ENCODE peak calls at places on chromosome 11, in six cellular contexts. One of them, this sample, is unnamed. For H3K4me1, the result is how much of the 10 kb centered on the place peaks cover.

GRCh38 chr11:17439316-17439782 is 37.3 kb downstream of the ABCC8 start:
- DNase-seq in right cardiac atrium: no peak
- DNase-seq in H1: no peak
- DNase-seq in aorta: no peak
- DNase-seq in heart left ventricle: no peak
- DNase-seq in neuronal stem cell: no peak
- DNase-seq in this sample: no peak

GRCh38 chr11:33015621-33016551 is at the start of gene DEPDC7:
- DNase-seq in neuronal stem cell: peak
- DNase-seq in right cardiac atrium: peak
- DNase-seq in H1: peak
- DNase-seq in aorta: peak
- DNase-seq in heart left ventricle: peak
- DNase-seq in this sample: no peak

GRCh38 chr11:24932110-24933000 is 435.5 kb downstream of the LUZP2 start:
- DNase-seq in right cardiac atrium: no peak
- DNase-seq in aorta: no peak
- DNase-seq in neuronal stem cell: no peak
- DNase-seq in H1: no peak
- DNase-seq in heart left ventricle: no peak
- DNase-seq in this sample: no peak

GRCh38 chr11:123302751-123303195 is 107.7 kb upstream of the CLMP start:
- DNase-seq in heart left ventricle: no peak
- DNase-seq in right cardiac atrium: no peak
- DNase-seq in H1: no peak
- DNase-seq in aorta: no peak
- DNase-seq in neuronal stem cell: no peak
- DNase-seq in this sample: no peak

GRCh38 chr11:129320485-129320884 is 55.2 kb upstream of the BARX2 start:
- DNase-seq in aorta: no peak
- DNase-seq in right cardiac atrium: no peak
- DNase-seq in heart left ventricle: no peak
- DNase-seq in neuronal stem cell: no peak
- DNase-seq in H1: no peak
- DNase-seq in this sample: no peak

GRCh38 chr11:3810446-3810845 is 2.1 kb downstream of the PGAP2 start:
- DNase-seq in neuronal stem cell: no peak
- DNase-seq in right cardiac atrium: no peak
- DNase-seq in aorta: peak
- DNase-seq in H1: no peak
- DNase-seq in heart left ventricle: no peak
- DNase-seq in this sample: no peak

GRCh38 chr11:57514538-57515331 is 767 bp downstream of the SLC43A1 start:
- DNase-seq in aorta: peak
- DNase-seq in heart left ventricle: peak
- DNase-seq in right cardiac atrium: peak
- DNase-seq in H1: no peak
- DNase-seq in neuronal stem cell: no peak
- DNase-seq in this sample: no peak

GRCh38 chr11:130571947-130572584 is 123.6 kb downstream of the ADAMTS15 start:
- DNase-seq in neuronal stem cell: no peak
- DNase-seq in heart left ventricle: no peak
- DNase-seq in H1: no peak
- DNase-seq in aorta: no peak
- DNase-seq in right cardiac atrium: no peak
- DNase-seq in this sample: no peak

GRCh38 chr11:61888043-61888442 is 3.3 kb downstream of the FADS3 start:
- DNase-seq in H1: no peak
- DNase-seq in heart left ventricle: peak
- DNase-seq in neuronal stem cell: no peak
- DNase-seq in aorta: peak
- DNase-seq in right cardiac atrium: peak
- DNase-seq in this sample: no peak

GRCh38 chr11:3119141-3119821 is 45.8 kb downstream of the OSBPL5 start:
- DNase-seq in H1: no peak
- DNase-seq in right cardiac atrium: peak
- DNase-seq in heart left ventricle: peak
- DNase-seq in aorta: peak
- DNase-seq in neuronal stem cell: no peak
- DNase-seq in this sample: no peak

GRCh38 chr11:60705895-60706294 is 6.5 kb downstream of the MS4A8 start:
- DNase-seq in right cardiac atrium: no peak
- DNase-seq in aorta: no peak
- DNase-seq in H1: no peak
- DNase-seq in neuronal stem cell: no peak
- DNase-seq in heart left ventricle: no peak
- DNase-seq in this sample: no peak

GRCh38 chr11:17796154-17796553 is 61.6 kb downstream of the KCNC1 start:
- DNase-seq in H1: no peak
- DNase-seq in heart left ventricle: no peak
- DNase-seq in neuronal stem cell: no peak
- DNase-seq in aorta: no peak
- DNase-seq in right cardiac atrium: no peak
- DNase-seq in this sample: no peak

GRCh38 chr11:72982286-72982685 is 159.8 kb downstream of the FCHSD2 start:
- DNase-seq in right cardiac atrium: no peak
- DNase-seq in H1: no peak
- DNase-seq in neuronal stem cell: no peak
- DNase-seq in aorta: no peak
- DNase-seq in heart left ventricle: no peak
- DNase-seq in this sample: no peak

GRCh38 chr11:76560219-76560618 is 110.3 kb downstream of the LRRC32 start:
- DNase-seq in heart left ventricle: no peak
- DNase-seq in neuronal stem cell: no peak
- DNase-seq in H1: no peak
- DNase-seq in right cardiac atrium: no peak
- DNase-seq in aorta: no peak
- DNase-seq in this sample: no peak

GRCh38 chr11:19320764-19321163 is 80.0 kb upstream of the E2F8 start:
- DNase-seq in aorta: no peak
- DNase-seq in heart left ventricle: no peak
- DNase-seq in right cardiac atrium: no peak
- DNase-seq in neuronal stem cell: no peak
- DNase-seq in H1: no peak
- DNase-seq in this sample: no peak

GRCh38 chr11:128476729-128477128 is 110.6 kb downstream of the ETS1 start:
- DNase-seq in heart left ventricle: no peak
- DNase-seq in neuronal stem cell: no peak
- DNase-seq in H1: no peak
- DNase-seq in aorta: no peak
- DNase-seq in right cardiac atrium: no peak
- DNase-seq in this sample: no peak

GRCh38 chr11:34345012-34345804 is 12.6 kb downstream of the ABTB2 start:
- DNase-seq in H1: no peak
- DNase-seq in neuronal stem cell: no peak
- DNase-seq in heart left ventricle: no peak
- DNase-seq in right cardiac atrium: peak
- DNase-seq in aorta: peak
- DNase-seq in this sample: no peak

GRCh38 chr11:86245369-86246292 is 1.1 kb downstream of the EED start:
- DNase-seq in neuronal stem cell: peak
- DNase-seq in heart left ventricle: no peak
- DNase-seq in aorta: no peak
- DNase-seq in H1: no peak
- DNase-seq in right cardiac atrium: no peak
- DNase-seq in this sample: no peak

GRCh38 chr11:10779086-10779485 is 28.0 kb downstream of the CTR9 start:
- DNase-seq in right cardiac atrium: no peak
- DNase-seq in aorta: no peak
- DNase-seq in heart left ventricle: no peak
- DNase-seq in H1: no peak
- DNase-seq in neuronal stem cell: no peak
- DNase-seq in this sample: no peak

GRCh38 chr11:93169950-93170561 is 27.7 kb downstream of the SLC36A4 start:
- DNase-seq in right cardiac atrium: no peak
- DNase-seq in neuronal stem cell: no peak
- DNase-seq in H1: no peak
- DNase-seq in heart left ventricle: no peak
- DNase-seq in aorta: no peak
- DNase-seq in this sample: no peak

GRCh38 chr11:45852018-45852711 is 4.9 kb downstream of the CRY2 start:
- DNase-seq in right cardiac atrium: peak
- DNase-seq in H1: no peak
- DNase-seq in heart left ventricle: no peak
- DNase-seq in neuronal stem cell: no peak
- DNase-seq in aorta: no peak
- DNase-seq in this sample: no peak
- H3K4me1 ChIP-seq in right cardiac atrium: under half
- H3K4me1 ChIP-seq in H1: under half
- H3K4me1 ChIP-seq in heart left ventricle: half or more
- H3K4me1 ChIP-seq in neuronal stem cell: under half
- H3K4me1 ChIP-seq in aorta: under half
- H3K4me1 ChIP-seq in this sample: under half

GRCh38 chr11:126695293-126695692 is 305.3 kb downstream of the KIRREL3 start:
- DNase-seq in neuronal stem cell: no peak
- DNase-seq in heart left ventricle: no peak
- DNase-seq in aorta: no peak
- DNase-seq in H1: no peak
- DNase-seq in right cardiac atrium: no peak
- DNase-seq in this sample: no peak

GRCh38 chr11:126698576-126698975 is 302.0 kb downstream of the KIRREL3 start:
- DNase-seq in H1: no peak
- DNase-seq in right cardiac atrium: no peak
- DNase-seq in aorta: no peak
- DNase-seq in neuronal stem cell: no peak
- DNase-seq in heart left ventricle: no peak
- DNase-seq in this sample: no peak

GRCh38 chr11:126700773-126701554 is 299.6 kb downstream of the KIRREL3 start:
- DNase-seq in H1: no peak
- DNase-seq in heart left ventricle: no peak
- DNase-seq in aorta: no peak
- DNase-seq in neuronal stem cell: no peak
- DNase-seq in right cardiac atrium: no peak
- DNase-seq in this sample: no peak

GRCh38 chr11:126696976-126697375 is 303.6 kb downstream of the KIRREL3 start:
- DNase-seq in neuronal stem cell: no peak
- DNase-seq in right cardiac atrium: no peak
- DNase-seq in H1: no peak
- DNase-seq in heart left ventricle: no peak
- DNase-seq in aorta: no peak
- DNase-seq in this sample: no peak

GRCh38 chr11:126697937-126698336 is 302.6 kb downstream of the KIRREL3 start:
- DNase-seq in aorta: no peak
- DNase-seq in H1: no peak
- DNase-seq in heart left ventricle: no peak
- DNase-seq in neuronal stem cell: no peak
- DNase-seq in right cardiac atrium: no peak
- DNase-seq in this sample: no peak
- H3K27ac ChIP-seq in aorta: no peak
- H3K27ac ChIP-seq in H1: no peak
- H3K27ac ChIP-seq in heart left ventricle: no peak
- H3K27ac ChIP-seq in neuronal stem cell: no peak
- H3K27ac ChIP-seq in right cardiac atrium: no peak
- H3K27ac ChIP-seq in this sample: no peak

DNA sequence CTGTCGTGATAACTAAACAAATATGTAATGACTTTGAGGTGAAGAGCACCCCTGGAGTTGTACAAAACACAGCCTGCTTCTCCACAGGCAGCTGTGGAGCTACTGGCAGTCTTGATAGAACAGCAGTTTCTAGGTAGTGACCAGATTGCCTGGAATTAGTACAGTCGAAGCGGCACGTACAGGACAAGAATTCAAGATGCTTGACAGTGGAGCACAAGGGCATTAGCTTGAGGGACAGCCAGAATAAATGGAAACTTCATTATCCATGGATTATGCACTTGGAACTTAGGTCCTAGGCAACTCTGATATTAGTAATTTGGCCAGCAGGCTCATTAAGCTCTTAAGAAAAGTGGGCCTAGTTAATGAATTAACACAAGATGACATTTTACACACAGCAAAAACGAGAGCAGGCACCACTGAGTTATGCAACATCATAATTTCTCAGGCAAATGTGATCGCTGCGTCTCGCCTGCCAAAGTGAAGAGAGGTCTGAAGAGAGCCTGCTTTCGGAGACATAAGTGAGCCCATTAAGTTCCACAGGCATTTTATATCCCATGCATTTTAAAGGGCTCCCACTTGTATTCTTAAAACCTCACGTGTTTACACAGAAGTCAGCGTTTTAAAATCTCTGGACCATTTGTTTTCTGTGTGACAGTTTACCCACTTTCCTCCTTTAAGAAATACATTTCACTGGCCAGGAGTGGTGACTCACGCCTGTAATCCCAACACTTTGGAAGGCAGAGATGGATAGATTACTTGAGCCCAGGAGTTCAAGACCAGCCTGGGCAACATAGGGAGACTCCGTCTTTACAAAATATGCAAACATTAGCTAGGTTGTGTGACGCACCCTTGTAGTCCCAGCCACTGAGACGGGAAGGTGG is 66.2 kb downstream of the COMMD9 start:
- DNase-seq in H1: no peak
- DNase-seq in aorta: no peak
- DNase-seq in heart left ventricle: no peak
- DNase-seq in right cardiac atrium: no peak
- DNase-seq in neuronal stem cell: no peak
- DNase-seq in this sample: no peak
- H3K4me1 ChIP-seq in H1: under half
- H3K4me1 ChIP-seq in aorta: under half
- H3K4me1 ChIP-seq in heart left ventricle: under half
- H3K4me1 ChIP-seq in right cardiac atrium: under half
- H3K4me1 ChIP-seq in neuronal stem cell: under half
- H3K4me1 ChIP-seq in this sample: under half

GRCh38 chr11:8722156-8722555 is 39.6 kb downstream of the RPL27A start:
- DNase-seq in neuronal stem cell: no peak
- DNase-seq in aorta: no peak
- DNase-seq in H1: no peak
- DNase-seq in heart left ventricle: no peak
- DNase-seq in right cardiac atrium: no peak
- DNase-seq in this sample: no peak

GRCh38 chr11:8721740-8722139 is 39.1 kb downstream of the RPL27A start:
- DNase-seq in right cardiac atrium: no peak
- DNase-seq in heart left ventricle: no peak
- DNase-seq in H1: no peak
- DNase-seq in neuronal stem cell: no peak
- DNase-seq in aorta: no peak
- DNase-seq in this sample: no peak

GRCh38 chr11:8720868-8721739 is 38.5 kb downstream of the RPL27A start:
- DNase-seq in H1: no peak
- DNase-seq in neuronal stem cell: no peak
- DNase-seq in aorta: no peak
- DNase-seq in right cardiac atrium: no peak
- DNase-seq in heart left ventricle: no peak
- DNase-seq in this sample: no peak

GRCh38 chr11:8720376-8720775 is 37.8 kb downstream of the RPL27A start:
- DNase-seq in aorta: no peak
- DNase-seq in neuronal stem cell: no peak
- DNase-seq in right cardiac atrium: no peak
- DNase-seq in H1: no peak
- DNase-seq in heart left ventricle: no peak
- DNase-seq in this sample: no peak

DNA sequence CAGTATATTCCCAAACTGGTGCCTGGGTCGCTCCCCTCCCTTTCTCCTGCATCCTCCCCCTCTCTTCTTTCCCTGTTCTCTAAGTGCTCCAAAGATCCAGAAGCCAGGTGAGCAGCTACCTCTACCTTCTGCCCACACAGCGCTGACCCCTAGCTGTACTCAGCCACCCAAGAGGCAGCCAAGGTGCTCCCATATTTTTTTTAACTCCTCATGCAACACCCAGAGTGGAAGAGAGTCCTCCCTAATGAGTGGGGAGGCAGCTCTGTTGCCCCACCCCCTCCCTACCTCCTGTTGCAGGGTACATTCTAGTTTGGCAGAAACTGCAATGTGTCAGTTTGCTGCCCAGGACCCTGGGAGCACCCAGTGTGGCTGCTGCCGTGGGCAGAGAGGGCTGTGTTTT is 40.2 kb downstream of the RPL27A start:
- DNase-seq in heart left ventricle: no peak
- DNase-seq in H1: no peak
- DNase-seq in neuronal stem cell: no peak
- DNase-seq in aorta: no peak
- DNase-seq in right cardiac atrium: no peak
- DNase-seq in this sample: no peak
- H3K27ac ChIP-seq in heart left ventricle: no peak
- H3K27ac ChIP-seq in H1: no peak
- H3K27ac ChIP-seq in neuronal stem cell: peak
- H3K27ac ChIP-seq in aorta: no peak
- H3K27ac ChIP-seq in right cardiac atrium: no peak
- H3K27ac ChIP-seq in this sample: no peak

This sample was measured in iPS DF 6.9.